ENCODE peak calls at places on chromosomes 6 and 20, in five cellular contexts. One of them, this sample, is unnamed.

GRCh38 chr6:25506020-25506419 is 146.0 kb upstream of the SCGN start:
- DNase-seq in ovary: no peak
- DNase-seq in A172: no peak
- DNase-seq in astrocyte of the spinal cord: no peak
- DNase-seq in HS-27A: no peak
- DNase-seq in this sample: no peak

GRCh38 chr20:2767768-2768631 is 32.4 kb downstream of the CPXM1 start:
- DNase-seq in ovary: no peak
- DNase-seq in A172: peak
- DNase-seq in astrocyte of the spinal cord: peak
- DNase-seq in HS-27A: no peak
- DNase-seq in this sample: peak

GRCh38 chr20:58397429-58397828 is 8.4 kb downstream of the VAPB start:
- DNase-seq in ovary: no peak
- DNase-seq in A172: no peak
- DNase-seq in astrocyte of the spinal cord: no peak
- DNase-seq in HS-27A: no peak
- DNase-seq in this sample: no peak

GRCh38 chr20:58312836-58313235 is 3.3 kb downstream of the RAB22A start:
- DNase-seq in ovary: no peak
- DNase-seq in A172: no peak
- DNase-seq in astrocyte of the spinal cord: no peak
- DNase-seq in HS-27A: no peak
- DNase-seq in this sample: no peak

GRCh38 chr6:134453792-134454510 is 136.0 kb upstream of the SGK1 start:
- DNase-seq in ovary: no peak
- DNase-seq in A172: no peak
- DNase-seq in astrocyte of the spinal cord: no peak
- DNase-seq in HS-27A: no peak
- DNase-seq in this sample: no peak

GRCh38 chr20:3276400-3277015 is 37.5 kb upstream of the SLC4A11 start:
- DNase-seq in ovary: no peak
- DNase-seq in A172: peak
- DNase-seq in astrocyte of the spinal cord: no peak
- DNase-seq in HS-27A: no peak
- DNase-seq in this sample: no peak

GRCh38 chr20:48453477-48454093 is 374.2 kb downstream of the PREX1 start:
- DNase-seq in ovary: no peak
- DNase-seq in A172: no peak
- DNase-seq in astrocyte of the spinal cord: no peak
- DNase-seq in HS-27A: no peak
- DNase-seq in this sample: no peak

GRCh38 chr20:1829531-1829930 is 65.7 kb upstream of the SIRPA start:
- DNase-seq in ovary: no peak
- DNase-seq in A172: no peak
- DNase-seq in astrocyte of the spinal cord: no peak
- DNase-seq in HS-27A: no peak
- DNase-seq in this sample: no peak

GRCh38 chr20:23782366-23782983 is 31.7 kb upstream of the CST1 start:
- DNase-seq in ovary: no peak
- DNase-seq in A172: peak
- DNase-seq in astrocyte of the spinal cord: no peak
- DNase-seq in HS-27A: no peak
- DNase-seq in this sample: no peak

GRCh38 chr6:149560736-149561135 is 5.4 kb upstream of the GINM1 start:
- DNase-seq in ovary: no peak
- DNase-seq in A172: no peak
- DNase-seq in astrocyte of the spinal cord: no peak
- DNase-seq in HS-27A: no peak
- DNase-seq in this sample: no peak

GRCh38 chr20:19775353-19776201 is 17.5 kb downstream of the RIN2 start:
- DNase-seq in ovary: no peak
- DNase-seq in A172: no peak
- DNase-seq in astrocyte of the spinal cord: no peak
- DNase-seq in HS-27A: no peak
- DNase-seq in this sample: no peak

GRCh38 chr6:124433369-124434064 is 528.7 kb upstream of the RNF217 start:
- DNase-seq in ovary: no peak
- DNase-seq in A172: peak
- DNase-seq in astrocyte of the spinal cord: peak
- DNase-seq in HS-27A: no peak
- DNase-seq in this sample: peak

GRCh38 chr6:99993533-99994251 is at the start of gene MCHR2:
- DNase-seq in ovary: no peak
- DNase-seq in A172: no peak
- DNase-seq in astrocyte of the spinal cord: no peak
- DNase-seq in HS-27A: no peak
- DNase-seq in this sample: no peak

This sample was measured in DMS79.